ENCODE peak calls at places on chromosomes 13 and 19, in eight cellular contexts. T is GM10248; D is EL; K is activated CD4-positive, alpha-beta T cell treated with anti-CD3 and anti-CD28 coated beads, Interleukin-2, amount 10 ng/mL, durations not matched to agents 7 days and 5 days; N is stimulated activated CD4-positive, alpha-beta T cell treated with anti-CD3 and anti-CD28 coated beads, Interleukin-15, amount 100 ng/mL, for 48 hours; C is NAMALWA; M is coronary artery; Q is NCI-H774. W is an unnamed sample.

GRCh38 chr13:30865131-30866009 is 40.7 kb upstream of the MEDAG start:
- DNase-seq in Q (peak), D (peak), T (peak), M (peak), K (peak), N (peak), C (peak), W (peak)

GRCh38 chr19:737591-738093 is 13.3 kb upstream of the MISP start:
- DNase-seq in K (peak), D (peak), T (peak), M (no peak), C (peak), Q (no peak), N (peak), W (peak)

GRCh38 chr19:16714702-16715294 is 4.8 kb upstream of the NWD1 start:
- DNase-seq in C (peak), T (peak), D (peak), K (peak), Q (peak), M (no peak), N (peak), W (no peak)

GRCh38 chr13:34698953-34699352 is 243.1 kb upstream of the NBEA start:
- DNase-seq in K (no peak), T (no peak), M (no peak), Q (no peak), N (no peak), C (no peak), D (no peak), W (no peak)

GRCh38 chr19:4713384-4713951 is 10.2 kb downstream of the DPP9 start:
- DNase-seq in D (peak), M (peak), K (no peak), Q (no peak), C (no peak), N (no peak), T (no peak), W (no peak)

GRCh38 chr19:48858984-48859710 is 9.3 kb downstream of the PLEKHA4 start:
- DNase-seq in Q (no peak), M (no peak), T (peak), N (peak), C (peak), D (no peak), K (peak), W (no peak)

GRCh38 chr13:110524484-110525254 is 36.9 kb downstream of the RAB20 start:
- DNase-seq in M (no peak), D (no peak), Q (peak), T (no peak), K (peak), N (no peak), C (no peak), W (no peak)

GRCh38 chr19:459724-460511 is 915 bp downstream of the SHC2 start:
- DNase-seq in C (no peak), T (no peak), D (peak), K (peak), N (no peak), Q (peak), M (no peak), W (peak)

GRCh38 chr19:34794289-34794960 is 21.4 kb upstream of the ZNF599 start:
- DNase-seq in T (no peak), Q (no peak), C (no peak), M (no peak), D (no peak), K (no peak), N (no peak), W (no peak)

GRCh38 chr19:39941615-39942507 is 7.4 kb upstream of the FCGBP start:
- DNase-seq in D (peak), T (peak), N (no peak), Q (no peak), C (peak), K (peak), M (no peak), W (no peak)

GRCh38 chr13:48281556-48281955 is 22.0 kb upstream of the RB1 start:
- DNase-seq in M (no peak), N (no peak), C (no peak), D (no peak), K (no peak), Q (no peak), T (no peak), W (no peak)

GRCh38 chr19:14248578-14249011 is 42.6 kb upstream of the ADGRL1 start:
- DNase-seq in Q (peak), N (no peak), K (peak), D (peak), M (no peak), T (peak), C (no peak), W (peak)

GRCh38 chr13:23385931-23386330 is 47.6 kb downstream of the SACS start:
- DNase-seq in N (no peak), Q (no peak), K (no peak), M (no peak), C (no peak), T (no peak), D (no peak), W (no peak)

GRCh38 chr19:57334191-57334590 is 13.9 kb downstream of the ZNF543 start:
- DNase-seq in D (no peak), K (no peak), M (no peak), Q (no peak), T (no peak), C (no peak), N (no peak), W (no peak)

GRCh38 chr19:55158848-55159793 is 1.6 kb upstream of the TNNI3 start:
- DNase-seq in Q (no peak), C (peak), N (no peak), D (peak), K (no peak), M (no peak), T (no peak), W (no peak)

GRCh38 chr19:40831502-40832430 is 18.5 kb downstream of the CYP2A6 start:
- DNase-seq in T (no peak), K (no peak), N (no peak), C (no peak), M (no peak), Q (no peak), D (peak), W (no peak)

GRCh38 chr13:35720690-35721554 is 244.4 kb upstream of the MAB21L1 start:
- DNase-seq in N (no peak), M (no peak), Q (no peak), K (peak), D (peak), C (peak), T (peak), W (peak)

GRCh38 chr13:61144301-61144700 is 271.3 kb downstream of the PCDH20 start:
- DNase-seq in T (no peak), K (no peak), N (no peak), M (no peak), C (no peak), Q (no peak), D (no peak), W (no peak)

GRCh38 chr13:66748712-66749111 is 481.4 kb downstream of the PCDH9 start:
- DNase-seq in Q (no peak), T (no peak), N (no peak), C (no peak), M (no peak), K (no peak), D (no peak), W (no peak)

GRCh38 chr19:30516111-30516510 is 143.9 kb downstream of the ZNF536 start:
- DNase-seq in D (no peak), Q (no peak), K (no peak), T (no peak), M (no peak), N (no peak), C (no peak), W (no peak)

GRCh38 chr19:53394974-53395839 is at the start of gene ZNF765:
- DNase-seq in T (peak), C (peak), M (peak), N (peak), Q (peak), D (peak), K (peak), W (peak)

GRCh38 chr13:32200741-32201140 is 114.4 kb downstream of the ZAR1L start:
- DNase-seq in T (no peak), Q (no peak), D (no peak), N (no peak), K (no peak), M (no peak), C (no peak), W (no peak)

GRCh38 chr19:30077851-30078355 is 135.9 kb downstream of the URI1 start:
- DNase-seq in D (no peak), C (no peak), K (no peak), M (no peak), T (no peak), N (no peak), Q (no peak), W (no peak)

GRCh38 chr19:752652-753517 is 2.0 kb downstream of the MISP start:
- DNase-seq in D (peak), Q (no peak), N (no peak), T (no peak), K (no peak), M (no peak), C (no peak), W (peak)

GRCh38 chr13:82681535-82681934 is 1200.7 kb downstream of the SLITRK1 start:
- DNase-seq in T (no peak), C (no peak), N (no peak), D (no peak), Q (no peak), M (no peak), K (no peak), W (no peak)

GRCh38 chr13:37065893-37066526 is 6.5 kb upstream of the SUPT20H start:
- DNase-seq in D (no peak), T (no peak), K (no peak), N (no peak), C (no peak), Q (no peak), M (no peak), W (no peak)

W was measured in frontal cortex.